ENCODE peak calls at places on chromosomes 2 and 18, in seven cellular contexts. E is mammary epithelial cell, P is germinal center, C is right cardiac atrium, Q is endothelial cell, N is foreskin melanocyte, I is psoas muscle. H is an unnamed sample.

GRCh38 chr2:189580267-189580661 is 322 bp downstream of the SLC40A1 start:
- DNase-seq in Q (peak), I (peak), C (peak), P (peak), N (no peak), E (no peak), H (peak)

GRCh38 chr2:20673686-20674308 is 6.9 kb downstream of the GDF7 start:
- DNase-seq in E (no peak), I (no peak), N (no peak), P (no peak), C (no peak), Q (no peak), H (no peak)

GRCh38 chr18:59383831-59384230 is 24.8 kb upstream of the LMAN1 start:
- DNase-seq in I (no peak), N (no peak), E (no peak), Q (no peak), P (no peak), C (no peak), H (no peak)

GRCh38 chr2:112187805-112188596 is 49.8 kb downstream of the FBLN7 start:
- DNase-seq in C (peak), N (peak), I (no peak), Q (no peak), P (peak), E (peak), H (no peak)

GRCh38 chr2:72630767-72631166 is 195.1 kb downstream of the EXOC6B start:
- DNase-seq in I (no peak), E (no peak), Q (no peak), P (no peak), C (no peak), N (no peak), H (no peak)

GRCh38 chr18:58762781-58763171 is 91.5 kb downstream of the MALT1 start:
- DNase-seq in Q (no peak), I (no peak), C (no peak), N (no peak), P (no peak), E (no peak), H (peak)

GRCh38 chr2:108324531-108325256 is 36.0 kb downstream of the SULT1C2 start:
- DNase-seq in E (peak), P (no peak), N (peak), I (no peak), C (no peak), Q (no peak), H (no peak)

GRCh38 chr2:24892928-24893327 is 27.1 kb downstream of the ADCY3 start:
- DNase-seq in E (no peak), P (no peak), C (no peak), Q (no peak), I (no peak), N (no peak), H (no peak)

GRCh38 chr2:237563816-237564215 is 2.6 kb upstream of the PRLH start:
- DNase-seq in I (no peak), Q (peak), E (peak), C (no peak), N (no peak), P (no peak), H (peak)

GRCh38 chr2:10414000-10414451 is 34.1 kb downstream of the ODC1 start:
- DNase-seq in N (no peak), E (peak), P (peak), C (no peak), Q (no peak), I (no peak), H (peak)

GRCh38 chr2:85245891-85246290 is 81.9 kb downstream of the TGOLN2 start:
- DNase-seq in C (no peak), N (no peak), I (no peak), Q (no peak), P (no peak), E (no peak), H (no peak)

GRCh38 chr18:8052237-8052701 is 485.2 kb downstream of the PTPRM start:
- DNase-seq in P (no peak), I (no peak), Q (no peak), N (peak), E (peak), C (no peak), H (no peak)

GRCh38 chr2:207531024-207531411 is 1.3 kb downstream of the CREB1 start:
- DNase-seq in N (no peak), C (no peak), P (no peak), Q (no peak), E (no peak), I (no peak), H (no peak)

GRCh38 chr2:25265802-25266201 is 75.9 kb downstream of the DNMT3A start:
- DNase-seq in E (peak), C (peak), N (no peak), Q (no peak), P (no peak), I (peak), H (no peak)

GRCh38 chr2:20050104-20050711 is 1.2 kb downstream of the LAPTM4A start:
- DNase-seq in Q (no peak), E (peak), I (no peak), P (peak), C (no peak), N (no peak), H (no peak)

GRCh38 chr2:230184727-230185578 is 34.8 kb downstream of the SP110 start:
- DNase-seq in E (no peak), Q (no peak), N (peak), P (no peak), I (no peak), C (no peak), H (no peak)

GRCh38 chr2:35454966-35455638 is 900.5 kb upstream of the CRIM1 start:
- DNase-seq in P (no peak), E (peak), C (no peak), Q (no peak), I (no peak), N (peak), H (no peak)

GRCh38 chr2:68709421-68709911 is 25.1 kb upstream of the ARHGAP25 start:
- DNase-seq in P (peak), C (no peak), E (peak), I (no peak), N (no peak), Q (peak), H (no peak)

GRCh38 chr2:232386740-232387450 is 8.3 kb downstream of the ALPP start:
- DNase-seq in Q (peak), N (peak), I (no peak), C (no peak), P (no peak), E (peak), H (no peak)

GRCh38 chr2:217189131-217189530 is 329.3 kb upstream of the TNP1 start:
- DNase-seq in C (no peak), Q (no peak), E (no peak), I (no peak), P (no peak), N (no peak), H (no peak)

GRCh38 chr2:237283136-237283928 is 130.6 kb downstream of the COL6A3 start:
- DNase-seq in I (no peak), N (no peak), Q (no peak), P (no peak), E (no peak), C (no peak), H (no peak)

GRCh38 chr2:148888003-148888501 is 13.0 kb downstream of the KIF5C start:
- DNase-seq in P (peak), E (no peak), I (no peak), Q (peak), N (no peak), C (no peak), H (no peak)

GRCh38 chr2:228227466-228227865 is 46.0 kb upstream of the SPHKAP start:
- DNase-seq in C (no peak), I (no peak), E (no peak), P (no peak), Q (no peak), N (peak), H (no peak)

GRCh38 chr18:8890957-8891464 is 185.7 kb downstream of the MTCL1 start:
- DNase-seq in Q (no peak), E (peak), I (no peak), C (no peak), N (peak), P (no peak), H (no peak)

GRCh38 chr2:95264626-95265025 is 9.6 kb upstream of the PROM2 start:
- DNase-seq in N (no peak), C (no peak), P (no peak), I (no peak), Q (no peak), E (no peak), H (no peak)

H was measured in pancreas.